ENCODE peak calls at places on chromosomes 1 and 21, in eight cellular contexts. One of them, this sample, is unnamed.
A peak's percentile ranks its signal among the peaks of the same experiment; 100 is the strongest.

GRCh38 chr1:205687242-205687641 is 6.9 kb upstream of the SLC45A3 start:
- DNase-seq in lung: no peak
- DNase-seq in GM23338: no peak
- DNase-seq in colonic mucosa: no peak
- DNase-seq in fibroblast of the aortic adventitia: no peak
- DNase-seq in progenitor cell of endocrine pancreas: no peak
- DNase-seq in mucosa of descending colon: no peak
- DNase-seq in right atrium auricular region: no peak
- DNase-seq in this sample: peak; percentile 1

GRCh38 chr1:110477445-110477957 is 26.6 kb downstream of the PROK1 start:
- DNase-seq in lung: no peak
- DNase-seq in GM23338: peak; percentile 50
- DNase-seq in colonic mucosa: peak; percentile 25
- DNase-seq in fibroblast of the aortic adventitia: no peak
- DNase-seq in progenitor cell of endocrine pancreas: no peak
- DNase-seq in mucosa of descending colon: no peak
- DNase-seq in right atrium auricular region: no peak
- DNase-seq in this sample: no peak

GRCh38 chr21:15036189-15036588 is 28.6 kb downstream of the NRIP1 start:
- DNase-seq in lung: no peak
- DNase-seq in GM23338: no peak
- DNase-seq in colonic mucosa: no peak
- DNase-seq in fibroblast of the aortic adventitia: no peak
- DNase-seq in progenitor cell of endocrine pancreas: no peak
- DNase-seq in mucosa of descending colon: no peak
- DNase-seq in right atrium auricular region: no peak
- DNase-seq in this sample: no peak

GRCh38 chr1:64215576-64215975 is 12.2 kb downstream of the UBE2U start:
- DNase-seq in lung: no peak
- DNase-seq in GM23338: no peak
- DNase-seq in colonic mucosa: no peak
- DNase-seq in fibroblast of the aortic adventitia: no peak
- DNase-seq in progenitor cell of endocrine pancreas: no peak
- DNase-seq in mucosa of descending colon: no peak
- DNase-seq in right atrium auricular region: no peak
- DNase-seq in this sample: no peak

GRCh38 chr1:49995734-49996133 is 28.0 kb downstream of the AGBL4 start:
- DNase-seq in lung: no peak
- DNase-seq in GM23338: peak; percentile 2
- DNase-seq in colonic mucosa: no peak
- DNase-seq in fibroblast of the aortic adventitia: no peak
- DNase-seq in progenitor cell of endocrine pancreas: no peak
- DNase-seq in mucosa of descending colon: no peak
- DNase-seq in right atrium auricular region: no peak
- DNase-seq in this sample: no peak

GRCh38 chr1:51671527-51672325 is 54.8 kb downstream of the OSBPL9 start:
- DNase-seq in lung: no peak
- DNase-seq in GM23338: no peak
- DNase-seq in colonic mucosa: no peak
- DNase-seq in fibroblast of the aortic adventitia: peak; percentile 65
- DNase-seq in progenitor cell of endocrine pancreas: no peak
- DNase-seq in mucosa of descending colon: no peak
- DNase-seq in right atrium auricular region: no peak
- DNase-seq in this sample: no peak

GRCh38 chr1:58884706-58885661 is 101.1 kb upstream of the JUN start:
- DNase-seq in lung: peak; percentile 61
- DNase-seq in GM23338: no peak
- DNase-seq in colonic mucosa: peak; percentile 90
- DNase-seq in fibroblast of the aortic adventitia: peak; percentile 70
- DNase-seq in progenitor cell of endocrine pancreas: peak; percentile 67
- DNase-seq in mucosa of descending colon: peak; percentile 73
- DNase-seq in right atrium auricular region: no peak
- DNase-seq in this sample: no peak

GRCh38 chr1:42146916-42147320 is 6.3 kb upstream of the GUCA2B start:
- DNase-seq in lung: peak; percentile 88
- DNase-seq in GM23338: peak; percentile 96
- DNase-seq in colonic mucosa: peak; percentile 94
- DNase-seq in fibroblast of the aortic adventitia: peak; percentile 55
- DNase-seq in progenitor cell of endocrine pancreas: peak; percentile 73
- DNase-seq in mucosa of descending colon: peak; percentile 78
- DNase-seq in right atrium auricular region: peak; percentile 64
- DNase-seq in this sample: no peak

GRCh38 chr1:39214998-39215873 is 10.7 kb downstream of the MACF1 start:
- DNase-seq in lung: no peak
- DNase-seq in GM23338: no peak
- DNase-seq in colonic mucosa: peak; percentile 41
- DNase-seq in fibroblast of the aortic adventitia: no peak
- DNase-seq in progenitor cell of endocrine pancreas: no peak
- DNase-seq in mucosa of descending colon: peak; percentile 58
- DNase-seq in right atrium auricular region: no peak
- DNase-seq in this sample: peak; percentile 81

GRCh38 chr1:76075188-76075489 is 593 bp downstream of the ST6GALNAC3 start:
- DNase-seq in lung: no peak
- DNase-seq in GM23338: no peak
- DNase-seq in colonic mucosa: no peak
- DNase-seq in fibroblast of the aortic adventitia: no peak
- DNase-seq in progenitor cell of endocrine pancreas: no peak
- DNase-seq in mucosa of descending colon: no peak
- DNase-seq in right atrium auricular region: no peak
- DNase-seq in this sample: peak; percentile 85
- TF ChIP-seq CTCF in lung: no peak
- TF ChIP-seq CTCF in GM23338: no peak
- TF ChIP-seq CTCF in colonic mucosa: no peak
- TF ChIP-seq CTCF in fibroblast of the aortic adventitia: no peak
- TF ChIP-seq CTCF in progenitor cell of endocrine pancreas: no peak
- TF ChIP-seq CTCF in mucosa of descending colon: no peak
- TF ChIP-seq CTCF in right atrium auricular region: no peak
- TF ChIP-seq CTCF in this sample: no peak

GRCh38 chr1:157367870-157368269 is 184.4 kb downstream of the FCRL5 start:
- DNase-seq in lung: no peak
- DNase-seq in GM23338: no peak
- DNase-seq in colonic mucosa: no peak
- DNase-seq in fibroblast of the aortic adventitia: no peak
- DNase-seq in progenitor cell of endocrine pancreas: no peak
- DNase-seq in mucosa of descending colon: no peak
- DNase-seq in right atrium auricular region: no peak
- DNase-seq in this sample: no peak

GRCh38 chr1:157367091-157367739 is 185.1 kb downstream of the FCRL5 start:
- DNase-seq in lung: no peak
- DNase-seq in GM23338: no peak
- DNase-seq in colonic mucosa: no peak
- DNase-seq in fibroblast of the aortic adventitia: no peak
- DNase-seq in progenitor cell of endocrine pancreas: no peak
- DNase-seq in mucosa of descending colon: no peak
- DNase-seq in right atrium auricular region: no peak
- DNase-seq in this sample: no peak

GRCh38 chr1:157364612-157365011 is 187.7 kb downstream of the FCRL5 start:
- DNase-seq in lung: no peak
- DNase-seq in GM23338: no peak
- DNase-seq in colonic mucosa: no peak
- DNase-seq in fibroblast of the aortic adventitia: no peak
- DNase-seq in progenitor cell of endocrine pancreas: no peak
- DNase-seq in mucosa of descending colon: no peak
- DNase-seq in right atrium auricular region: no peak
- DNase-seq in this sample: no peak

GRCh38 chr1:157360021-157360390 is 192.3 kb downstream of the FCRL5 start:
- DNase-seq in lung: no peak
- DNase-seq in GM23338: no peak
- DNase-seq in colonic mucosa: no peak
- DNase-seq in fibroblast of the aortic adventitia: no peak
- DNase-seq in progenitor cell of endocrine pancreas: no peak
- DNase-seq in mucosa of descending colon: no peak
- DNase-seq in right atrium auricular region: no peak
- DNase-seq in this sample: no peak

DNA sequence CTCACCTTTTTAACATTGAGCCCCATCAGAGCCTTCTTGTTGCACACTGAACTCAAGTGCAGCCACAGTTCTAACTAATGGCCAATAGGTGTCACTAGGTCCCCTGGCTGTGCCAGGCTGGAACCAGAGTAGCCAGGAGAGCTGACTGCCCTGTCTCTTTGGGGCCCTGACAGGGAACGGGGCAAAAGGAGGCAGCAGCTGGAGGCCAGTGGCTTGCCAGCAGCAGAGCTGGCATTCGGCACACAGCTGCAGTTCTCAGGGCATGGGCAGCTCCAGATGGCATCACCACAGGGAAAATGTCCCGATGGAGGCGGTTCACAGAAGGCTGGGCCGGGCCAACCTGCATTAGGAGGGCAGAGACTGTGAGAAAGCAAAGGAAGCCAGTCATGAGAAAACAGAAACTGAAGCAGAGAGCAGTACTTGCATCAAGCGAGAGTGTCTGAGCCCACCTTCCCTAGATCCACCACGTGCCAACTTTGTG is 188.6 kb downstream of the FCRL5 start:
- DNase-seq in lung: no peak
- DNase-seq in GM23338: peak; percentile 76
- DNase-seq in colonic mucosa: peak; percentile 48
- DNase-seq in fibroblast of the aortic adventitia: peak; percentile 43
- DNase-seq in progenitor cell of endocrine pancreas: no peak
- DNase-seq in mucosa of descending colon: peak; percentile 60
- DNase-seq in right atrium auricular region: no peak
- DNase-seq in this sample: no peak
- TF ChIP-seq CTCF in lung: peak; percentile 0
- TF ChIP-seq CTCF in GM23338: peak; percentile 77
- TF ChIP-seq CTCF in colonic mucosa: peak; percentile 58
- TF ChIP-seq CTCF in fibroblast of the aortic adventitia: peak; percentile 82
- TF ChIP-seq CTCF in progenitor cell of endocrine pancreas: peak; percentile 61
- TF ChIP-seq CTCF in mucosa of descending colon: peak; percentile 55
- TF ChIP-seq CTCF in right atrium auricular region: no peak
- TF ChIP-seq CTCF in this sample: peak; percentile 34

DNA sequence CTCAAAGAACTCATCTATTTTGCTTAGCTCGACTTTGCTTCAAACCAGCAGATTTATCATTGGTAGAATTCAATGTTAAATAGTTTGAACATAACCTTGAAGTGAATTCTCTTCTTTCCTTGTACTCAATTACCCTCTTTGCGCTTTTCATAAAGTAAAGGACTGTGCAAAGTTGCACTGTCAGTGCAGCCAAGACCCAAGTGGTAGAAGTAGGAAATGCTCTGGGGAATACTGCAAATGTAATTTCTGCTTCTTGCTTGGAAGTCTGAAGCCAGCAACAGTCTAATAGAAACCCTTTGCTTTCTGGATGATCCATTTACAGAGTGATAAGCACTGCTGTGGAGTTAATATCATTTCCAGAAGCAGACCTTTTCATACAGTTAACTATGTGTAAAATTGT is 936.7 kb upstream of the TMPRSS15 start:
- DNase-seq in lung: no peak
- DNase-seq in GM23338: peak; percentile 11
- DNase-seq in colonic mucosa: no peak
- DNase-seq in fibroblast of the aortic adventitia: no peak
- DNase-seq in progenitor cell of endocrine pancreas: no peak
- DNase-seq in mucosa of descending colon: no peak
- DNase-seq in right atrium auricular region: no peak
- DNase-seq in this sample: no peak
- TF ChIP-seq CTCF in lung: no peak
- TF ChIP-seq CTCF in GM23338: no peak
- TF ChIP-seq CTCF in colonic mucosa: no peak
- TF ChIP-seq CTCF in fibroblast of the aortic adventitia: no peak
- TF ChIP-seq CTCF in progenitor cell of endocrine pancreas: peak; percentile 22
- TF ChIP-seq CTCF in mucosa of descending colon: no peak
- TF ChIP-seq CTCF in right atrium auricular region: no peak
- TF ChIP-seq CTCF in this sample: no peak

GRCh38 chr1:181391297-181391905 is 91.9 kb upstream of the CACNA1E start:
- DNase-seq in lung: no peak
- DNase-seq in GM23338: peak; percentile 61
- DNase-seq in colonic mucosa: no peak
- DNase-seq in fibroblast of the aortic adventitia: no peak
- DNase-seq in progenitor cell of endocrine pancreas: no peak
- DNase-seq in mucosa of descending colon: no peak
- DNase-seq in right atrium auricular region: no peak
- DNase-seq in this sample: no peak
- TF ChIP-seq CTCF in lung: no peak
- TF ChIP-seq CTCF in GM23338: peak; percentile 45
- TF ChIP-seq CTCF in colonic mucosa: no peak
- TF ChIP-seq CTCF in fibroblast of the aortic adventitia: no peak
- TF ChIP-seq CTCF in progenitor cell of endocrine pancreas: peak; percentile 10
- TF ChIP-seq CTCF in mucosa of descending colon: no peak
- TF ChIP-seq CTCF in right atrium auricular region: no peak
- TF ChIP-seq CTCF in this sample: no peak

GRCh38 chr1:215677112-215677511 is 110.0 kb downstream of the KCTD3 start:
- DNase-seq in lung: no peak
- DNase-seq in GM23338: peak; percentile 12
- DNase-seq in colonic mucosa: no peak
- DNase-seq in fibroblast of the aortic adventitia: no peak
- DNase-seq in progenitor cell of endocrine pancreas: no peak
- DNase-seq in mucosa of descending colon: no peak
- DNase-seq in right atrium auricular region: no peak
- DNase-seq in this sample: no peak
- TF ChIP-seq CTCF in lung: no peak
- TF ChIP-seq CTCF in GM23338: peak; percentile 35
- TF ChIP-seq CTCF in colonic mucosa: no peak
- TF ChIP-seq CTCF in fibroblast of the aortic adventitia: no peak
- TF ChIP-seq CTCF in progenitor cell of endocrine pancreas: no peak
- TF ChIP-seq CTCF in mucosa of descending colon: no peak
- TF ChIP-seq CTCF in right atrium auricular region: no peak
- TF ChIP-seq CTCF in this sample: no peak

GRCh38 chr1:13539683-13540082 is 25.9 kb upstream of the LRRC38 start:
- DNase-seq in lung: no peak
- DNase-seq in GM23338: no peak
- DNase-seq in colonic mucosa: no peak
- DNase-seq in fibroblast of the aortic adventitia: no peak
- DNase-seq in progenitor cell of endocrine pancreas: no peak
- DNase-seq in mucosa of descending colon: no peak
- DNase-seq in right atrium auricular region: no peak
- DNase-seq in this sample: no peak
- TF ChIP-seq CTCF in lung: no peak
- TF ChIP-seq CTCF in GM23338: peak; percentile 28
- TF ChIP-seq CTCF in colonic mucosa: no peak
- TF ChIP-seq CTCF in fibroblast of the aortic adventitia: no peak
- TF ChIP-seq CTCF in progenitor cell of endocrine pancreas: no peak
- TF ChIP-seq CTCF in mucosa of descending colon: no peak
- TF ChIP-seq CTCF in right atrium auricular region: no peak
- TF ChIP-seq CTCF in this sample: no peak

This sample was measured in spleen.